ENCODE peak calls at places on chromosomes 6 and 20, in four cellular contexts. N, X, H and F are unnamed samples.

GRCh38 chr6:98333273-98333672 is 501.1 kb upstream of the POU3F2 start:
- DNase-seq in N (no peak), X (no peak), H (no peak), F (no peak)

GRCh38 chr20:24943196-24943595 is 5.9 kb upstream of the CST7 start:
- DNase-seq in X (no peak), N (no peak), H (no peak), F (no peak)

GRCh38 chr20:15555913-15556312 is 1017.3 kb downstream of the KIF16B start:
- DNase-seq in N (no peak), H (no peak), X (no peak), F (no peak)

GRCh38 chr6:128600397-128600951 is 80.1 kb upstream of the PTPRK start:
- DNase-seq in X (peak), H (no peak), N (no peak), F (no peak)

GRCh38 chr6:23656257-23656731 is 469.7 kb upstream of the NRSN1 start:
- DNase-seq in H (no peak), X (no peak), N (no peak), F (no peak)

GRCh38 chr6:15521516-15521915 is 141.3 kb downstream of the DTNBP1 start:
- DNase-seq in X (no peak), H (no peak), N (no peak), F (no peak)

GRCh38 chr6:34565722-34566137 is 9.6 kb upstream of the SPDEF start:
- DNase-seq in H (no peak), X (no peak), N (no peak), F (no peak)

GRCh38 chr6:11346516-11346915 is 114.0 kb upstream of the NEDD9 start:
- DNase-seq in H (no peak), X (no peak), N (no peak), F (no peak)

GRCh38 chr20:25033250-25033940 is 24.5 kb downstream of the ACSS1 start:
- DNase-seq in X (no peak), N (no peak), H (no peak), F (no peak)

GRCh38 chr6:17863971-17864754 is 123.3 kb downstream of the KIF13A start:
- DNase-seq in N (no peak), H (no peak), X (peak), F (no peak)

GRCh38 chr6:156557269-156557885 is 219.8 kb upstream of the ARID1B start:
- DNase-seq in X (no peak), H (peak), N (no peak), F (no peak)

GRCh38 chr6:75842732-75843131 is 93.7 kb downstream of the MYO6 start:
- DNase-seq in N (no peak), H (no peak), X (no peak), F (no peak)

GRCh38 chr6:134826889-134827737 is 122.8 kb downstream of the ALDH8A1 start:
- DNase-seq in X (no peak), H (no peak), N (no peak), F (no peak)

GRCh38 chr20:18077157-18077556 is 19.4 kb upstream of the OVOL2 start:
- DNase-seq in X (no peak), H (no peak), N (no peak), F (no peak)

GRCh38 chr6:53986721-53987526 is 124.3 kb upstream of the MLIP start:
- DNase-seq in H (no peak), N (no peak), X (no peak), F (no peak)

GRCh38 chr6:83270971-83271714 is 78.0 kb downstream of the RWDD2A start:
- DNase-seq in H (no peak), X (no peak), N (no peak), F (no peak)

GRCh38 chr6:51868591-51869355 is 218.6 kb downstream of the PKHD1 start:
- DNase-seq in X (no peak), H (no peak), N (no peak), F (no peak)

DNA sequence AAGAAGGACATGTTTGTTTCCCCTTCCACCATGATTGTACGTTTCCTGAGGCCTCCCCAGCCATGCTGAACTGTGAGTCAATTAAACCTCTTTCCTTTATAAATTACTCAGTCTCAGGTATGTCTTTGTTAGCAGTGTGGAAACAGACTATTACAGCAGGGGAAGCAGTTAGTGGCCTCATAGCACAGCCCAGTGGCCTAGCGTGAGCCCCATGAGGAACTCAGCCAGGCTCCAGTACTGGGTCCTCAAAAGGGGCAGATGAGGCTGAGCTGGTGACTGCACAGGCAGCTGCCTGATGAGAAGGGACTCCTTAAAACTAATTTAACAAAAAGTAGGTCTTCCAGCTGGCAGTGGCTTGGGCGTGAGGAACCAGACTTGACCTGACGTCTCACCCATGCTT is 399.9 kb downstream of the CDH26 start:
- DNase-seq in X (no peak), H (no peak), N (no peak), F (no peak)
- TF ChIP-seq CTCF in X (no peak), H (no peak), N (no peak), F (no peak)

DNA sequence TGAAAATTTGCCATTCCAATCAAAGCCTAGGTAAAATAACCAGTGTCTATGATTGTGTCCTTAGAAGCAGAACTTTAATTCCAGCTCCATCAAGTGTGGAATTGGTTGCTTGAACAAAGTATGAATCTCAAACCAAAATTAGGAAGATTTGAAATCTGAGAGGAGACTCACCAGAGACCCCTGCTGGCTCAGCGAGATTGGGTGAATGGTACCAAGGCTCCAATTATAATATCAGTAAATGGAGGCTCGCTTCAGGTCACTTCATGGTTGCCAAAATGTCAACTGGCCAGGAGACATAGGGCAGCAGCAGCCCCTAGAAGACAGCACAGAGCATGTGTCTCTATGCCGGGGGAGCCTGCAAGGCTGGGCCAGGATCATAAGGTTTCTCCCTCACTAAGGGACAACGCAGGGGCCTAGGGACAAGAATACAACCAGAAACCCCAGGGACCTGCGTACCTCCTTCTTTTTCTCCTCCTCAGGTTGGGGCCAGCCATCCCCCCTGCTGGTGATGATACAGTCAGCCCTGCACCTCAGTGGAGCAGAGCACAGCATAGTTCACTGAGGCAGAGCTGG is 14.0 kb downstream of the RBL1 start:
- DNase-seq in N (no peak), X (no peak), H (no peak), F (no peak)
- TF ChIP-seq CTCF in N (peak), X (peak), H (peak), F (no peak)

DNA sequence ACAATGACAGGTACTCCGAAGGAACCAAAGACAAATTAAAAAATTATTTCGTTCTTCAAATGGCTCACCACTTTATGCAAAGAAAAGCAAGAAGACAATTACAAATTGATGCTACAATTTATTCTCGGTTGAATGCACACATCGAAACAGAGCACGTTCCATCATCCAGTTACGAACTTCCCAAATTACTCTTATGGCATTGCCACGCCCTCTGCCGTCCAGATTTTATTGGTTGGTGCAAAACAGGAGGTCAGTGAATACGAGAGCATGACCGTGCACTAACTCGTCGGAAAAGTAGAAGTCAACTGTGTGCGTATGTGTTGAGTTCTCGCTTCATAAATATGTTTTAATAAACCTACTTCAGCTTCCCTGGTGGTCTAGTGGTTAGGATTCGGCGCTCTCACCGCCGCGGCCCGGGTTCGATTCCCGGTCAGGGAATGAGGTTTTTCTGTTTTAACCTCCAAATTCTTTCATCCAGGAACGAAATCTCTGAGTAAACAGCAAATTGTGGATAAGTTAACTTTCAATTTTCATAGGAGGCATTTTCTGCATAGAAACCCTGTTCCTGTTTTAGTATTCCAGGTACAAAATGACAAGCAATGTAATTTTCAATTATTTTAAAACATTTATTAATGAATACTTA is 23.2 kb downstream of the ZNF311 start:
- DNase-seq in N (no peak), X (peak), H (peak), F (no peak)
- TF ChIP-seq CTCF in N (no peak), X (no peak), H (peak), F (no peak)

GRCh38 chr20:46088409-46089075 is 1.2 kb downstream of the NCOA5 start:
- DNase-seq in H (no peak), X (peak), N (no peak), F (no peak)
- TF ChIP-seq CTCF in H (no peak), X (no peak), N (no peak), F (no peak)

GRCh38 chr6:169158750-169159149 is 94.9 kb downstream of the THBS2 start:
- DNase-seq in N (no peak), H (no peak), X (no peak), F (no peak)
- TF ChIP-seq CTCF in N (no peak), H (no peak), X (no peak), F (no peak)

DNA sequence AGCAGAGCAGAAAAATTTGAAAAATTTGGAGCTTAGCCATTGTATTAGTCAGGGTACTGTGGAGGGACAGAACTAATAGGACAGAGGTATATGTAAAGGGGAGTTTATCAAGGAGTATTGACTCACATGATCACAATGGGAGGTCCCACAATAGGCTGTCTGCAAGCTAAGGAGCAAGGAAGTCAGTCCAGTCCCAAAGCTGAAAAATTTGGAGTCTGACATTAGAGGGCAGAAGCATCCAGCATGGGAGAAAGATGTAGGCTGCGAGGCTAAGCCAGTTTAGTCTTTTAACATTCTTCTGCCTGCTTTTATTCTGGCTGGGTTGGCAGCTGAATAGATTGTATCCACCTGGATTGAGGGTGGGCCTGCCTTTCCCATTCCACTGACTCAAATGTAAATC is 82.0 kb downstream of the SMPDL3A start:
- DNase-seq in X (no peak), H (no peak), N (no peak), F (no peak)
- TF ChIP-seq CTCF in X (no peak), H (no peak), N (no peak), F (no peak)

DNA sequence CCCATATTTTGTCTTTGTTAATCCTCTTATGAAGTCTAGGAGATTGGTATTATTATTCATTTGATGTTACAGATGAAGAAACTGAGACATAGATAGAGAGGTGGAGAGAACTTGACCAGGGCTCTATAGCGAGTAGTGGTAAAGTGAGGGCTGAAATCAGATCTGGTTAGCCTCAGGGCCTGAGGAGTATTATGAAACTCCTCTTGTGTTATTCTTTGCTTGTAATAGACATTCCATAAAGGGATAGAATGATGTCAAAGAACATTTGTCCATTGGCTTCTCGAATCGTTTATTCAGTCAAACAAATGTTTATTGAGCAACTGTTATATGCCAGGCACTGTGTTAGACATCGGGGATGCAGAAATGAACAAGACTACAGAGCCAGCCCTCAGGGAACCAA is at the start of gene IL22RA2:
- DNase-seq in X (no peak), H (no peak), N (no peak), F (no peak)
- TF ChIP-seq CTCF in X (no peak), H (no peak), N (no peak), F (no peak)

GRCh38 chr6:30612687-30613248 is 4.3 kb downstream of the PPP1R10 start:
- DNase-seq in H (no peak), N (no peak), X (no peak), F (no peak)

GRCh38 chr6:30613251-30614043 is 3.6 kb downstream of the PPP1R10 start:
- DNase-seq in N (no peak), H (no peak), X (no peak), F (no peak)

GRCh38 chr6:30611150-30611855 is 5.7 kb downstream of the PPP1R10 start:
- DNase-seq in N (no peak), X (no peak), H (no peak), F (no peak)

GRCh38 chr6:30611856-30612194 is 5.2 kb downstream of the PPP1R10 start:
- DNase-seq in X (no peak), N (no peak), H (no peak), F (no peak)

GRCh38 chr6:30612213-30612612 is 4.8 kb downstream of the PPP1R10 start:
- DNase-seq in N (no peak), H (no peak), X (no peak), F (no peak)
- TF ChIP-seq CTCF in N (no peak), H (peak), X (no peak), F (no peak)

GRCh38 chr20:13325796-13326340 is 104.8 kb downstream of the ISM1 start:
- DNase-seq in N (no peak), X (no peak), H (no peak), F (no peak)

GRCh38 chr20:13322198-13322597 is 101.1 kb downstream of the ISM1 start:
- DNase-seq in N (no peak), X (no peak), H (no peak), F (no peak)

GRCh38 chr20:13322621-13323020 is 101.5 kb downstream of the ISM1 start:
- DNase-seq in N (no peak), X (no peak), H (no peak), F (no peak)

GRCh38 chr20:13321416-13321815 is 100.3 kb downstream of the ISM1 start:
- DNase-seq in X (no peak), H (no peak), N (no peak), F (no peak)

DNA sequence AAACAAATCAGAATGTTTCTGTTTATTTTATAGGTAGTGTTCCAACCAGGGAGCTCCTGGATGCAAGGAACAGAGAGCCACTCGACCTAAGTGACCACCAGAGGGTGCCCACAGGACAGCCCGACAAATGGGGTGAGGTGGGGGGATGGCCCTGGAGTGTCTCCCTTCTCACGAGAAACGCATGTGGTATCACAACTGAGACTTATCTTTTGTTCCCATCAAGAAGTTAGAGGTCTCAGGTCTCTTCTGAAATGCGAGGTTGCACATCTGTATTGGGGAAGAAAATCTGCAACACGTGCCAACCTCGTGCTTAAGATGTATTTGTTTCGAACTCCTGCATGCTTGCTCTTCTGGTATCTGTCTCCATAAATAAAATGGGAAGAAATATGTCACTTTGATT is 104.0 kb downstream of the ISM1 start:
- DNase-seq in H (no peak), X (peak), N (no peak), F (no peak)
- TF ChIP-seq CTCF in H (peak), X (peak), N (no peak), F (peak)